ENCODE peak calls at places on chromosomes 3 and 15, in four cellular contexts. One of them, this sample, is unnamed.

GRCh38 chr3:99868438-99868723 is 50.7 kb downstream of the CMSS1 start:
- DNase-seq in DMS 273 treated with DMSO at 0.1 percent for 48 hours: no peak
- DNase-seq in H1: no peak
- DNase-seq in EL: no peak
- DNase-seq in this sample: no peak

GRCh38 chr3:124629492-124629891 is 100.8 kb upstream of the UMPS start:
- DNase-seq in EL: no peak
- DNase-seq in DMS 273 treated with DMSO at 0.1 percent for 48 hours: no peak
- DNase-seq in H1: no peak
- DNase-seq in this sample: no peak

GRCh38 chr3:107150675-107151074 is 226.6 kb upstream of the CCDC54 start:
- DNase-seq in EL: no peak
- DNase-seq in DMS 273 treated with DMSO at 0.1 percent for 48 hours: no peak
- DNase-seq in H1: no peak
- DNase-seq in this sample: no peak

GRCh38 chr3:171790898-171791694 is 19.2 kb downstream of the PLD1 start:
- DNase-seq in DMS 273 treated with DMSO at 0.1 percent for 48 hours: no peak
- DNase-seq in EL: no peak
- DNase-seq in H1: no peak
- DNase-seq in this sample: no peak

GRCh38 chr15:80669599-80670273 is 25.4 kb upstream of the ABHD17C start:
- DNase-seq in EL: peak
- DNase-seq in H1: no peak
- DNase-seq in DMS 273 treated with DMSO at 0.1 percent for 48 hours: no peak
- DNase-seq in this sample: no peak

GRCh38 chr3:53171109-53171453 is 10.1 kb downstream of the PRKCD start:
- DNase-seq in EL: no peak
- DNase-seq in DMS 273 treated with DMSO at 0.1 percent for 48 hours: no peak
- DNase-seq in H1: no peak
- DNase-seq in this sample: no peak

GRCh38 chr3:172070269-172070668 is 30.9 kb downstream of the FNDC3B start:
- DNase-seq in H1: no peak
- DNase-seq in EL: no peak
- DNase-seq in DMS 273 treated with DMSO at 0.1 percent for 48 hours: no peak
- DNase-seq in this sample: no peak

GRCh38 chr15:84598993-84599392 is 1.8 kb upstream of the ZSCAN2 start:
- DNase-seq in EL: peak
- DNase-seq in DMS 273 treated with DMSO at 0.1 percent for 48 hours: no peak
- DNase-seq in H1: peak
- DNase-seq in this sample: no peak

GRCh38 chr15:91908401-91908800 is 54.9 kb downstream of the SLCO3A1 start:
- DNase-seq in H1: no peak
- DNase-seq in EL: peak
- DNase-seq in DMS 273 treated with DMSO at 0.1 percent for 48 hours: no peak
- DNase-seq in this sample: no peak

GRCh38 chr15:52243697-52244555 is 51.7 kb downstream of the MYO5C start:
- DNase-seq in H1: no peak
- DNase-seq in EL: no peak
- DNase-seq in DMS 273 treated with DMSO at 0.1 percent for 48 hours: no peak
- DNase-seq in this sample: no peak

GRCh38 chr15:66613743-66614142 is 47.9 kb upstream of the LCTL start:
- DNase-seq in H1: no peak
- DNase-seq in EL: no peak
- DNase-seq in DMS 273 treated with DMSO at 0.1 percent for 48 hours: no peak
- DNase-seq in this sample: no peak

GRCh38 chr3:37689645-37690356 is 171.9 kb upstream of the CTDSPL start:
- DNase-seq in EL: no peak
- DNase-seq in DMS 273 treated with DMSO at 0.1 percent for 48 hours: no peak
- DNase-seq in H1: no peak
- DNase-seq in this sample: no peak

GRCh38 chr15:93146196-93146595 is 57.2 kb upstream of the RGMA start:
- DNase-seq in DMS 273 treated with DMSO at 0.1 percent for 48 hours: no peak
- DNase-seq in EL: no peak
- DNase-seq in H1: no peak
- DNase-seq in this sample: no peak

GRCh38 chr3:143450656-143451055 is 331.1 kb downstream of the CHST2 start:
- DNase-seq in DMS 273 treated with DMSO at 0.1 percent for 48 hours: no peak
- DNase-seq in EL: no peak
- DNase-seq in H1: no peak
- DNase-seq in this sample: no peak

GRCh38 chr3:45224824-45225464 is 1.1 kb downstream of the TMEM158 start:
- DNase-seq in EL: peak
- DNase-seq in H1: peak
- DNase-seq in DMS 273 treated with DMSO at 0.1 percent for 48 hours: no peak
- DNase-seq in this sample: no peak

GRCh38 chr3:78605178-78605577 is 1162.6 kb downstream of the ROBO1 start:
- DNase-seq in EL: no peak
- DNase-seq in H1: no peak
- DNase-seq in DMS 273 treated with DMSO at 0.1 percent for 48 hours: no peak
- DNase-seq in this sample: no peak

GRCh38 chr15:45670511-45670910 is 35.7 kb downstream of the SQOR start:
- DNase-seq in DMS 273 treated with DMSO at 0.1 percent for 48 hours: no peak
- DNase-seq in EL: no peak
- DNase-seq in H1: no peak
- DNase-seq in this sample: no peak

GRCh38 chr3:24136624-24137310 is 191.7 kb downstream of the NR1D2 start:
- DNase-seq in DMS 273 treated with DMSO at 0.1 percent for 48 hours: no peak
- DNase-seq in EL: peak
- DNase-seq in H1: no peak
- DNase-seq in this sample: no peak

GRCh38 chr15:82849556-82850241 is 40.3 kb downstream of the WHAMM start:
- DNase-seq in H1: peak
- DNase-seq in EL: peak
- DNase-seq in DMS 273 treated with DMSO at 0.1 percent for 48 hours: peak
- DNase-seq in this sample: peak

GRCh38 chr3:24004171-24004938 is 59.3 kb downstream of the NR1D2 start:
- DNase-seq in H1: no peak
- DNase-seq in EL: no peak
- DNase-seq in DMS 273 treated with DMSO at 0.1 percent for 48 hours: no peak
- DNase-seq in this sample: no peak